ENCODE peak calls at places on chromosomes 7 and 10, in six cellular contexts. O, T, X, S, Z and G are unnamed samples. For H3K36me3, the result is how much of the 10 kb centered on the place peaks cover.

GRCh38 chr10:77162697-77163096 is 474.9 kb downstream of the KCNMA1 start:
- DNase-seq in Z (peak), S (no peak), O (peak), T (no peak), X (no peak), G (no peak)

GRCh38 chr10:80204193-80204714 is 1.1 kb downstream of the ANXA11 start:
- DNase-seq in S (no peak), T (peak), O (peak), Z (no peak), X (no peak), G (no peak)

GRCh38 chr7:79930604-79931003 is 204.0 kb upstream of the GNAI1 start:
- DNase-seq in S (no peak), Z (no peak), X (no peak), T (no peak), O (peak), G (no peak)

GRCh38 chr10:33260403-33261239 is 73.8 kb downstream of the NRP1 start:
- DNase-seq in Z (peak), T (no peak), O (peak), S (no peak), X (no peak), G (no peak)

GRCh38 chr10:71765176-71765906 is 8.0 kb downstream of the VSIR start:
- DNase-seq in Z (no peak), O (peak), T (no peak), S (no peak), X (no peak), G (no peak)

GRCh38 chr10:28432210-28432676 is 100.7 kb upstream of the WAC start:
- DNase-seq in S (peak), T (peak), O (peak), Z (peak), X (peak), G (peak)

GRCh38 chr10:23037561-23037960 is 57.8 kb upstream of the MSRB2 start:
- DNase-seq in T (no peak), Z (no peak), O (no peak), X (no peak), S (no peak), G (no peak)

GRCh38 chr10:73404690-73405089 is 9.2 kb downstream of the ANXA7 start:
- DNase-seq in O (no peak), Z (no peak), T (no peak), S (no peak), X (no peak), G (no peak)

GRCh38 chr10:110081914-110082313 is 74.1 kb downstream of the ADD3 start:
- DNase-seq in T (peak), O (peak), Z (peak), X (no peak), S (peak), G (no peak)

GRCh38 chr7:158951725-158952124 is 95.4 kb downstream of the DYNC2I1 start:
- DNase-seq in Z (no peak), S (no peak), T (no peak), X (no peak), O (no peak), G (no peak)
- H3K36me3 ChIP-seq in Z (under half), S (under half), T (under half), X (under half), O (under half), G (under half)

GRCh38 chr10:46524471-46525176 is 31.8 kb downstream of the GPRIN2 start:
- DNase-seq in T (no peak), Z (peak), X (peak), S (no peak), O (peak), G (peak)

GRCh38 chr10:46523881-46524470 is 32.5 kb downstream of the GPRIN2 start:
- DNase-seq in O (peak), Z (no peak), X (no peak), S (no peak), T (no peak), G (no peak)

GRCh38 chr10:46525824-46526681 is 30.4 kb downstream of the GPRIN2 start:
- DNase-seq in Z (no peak), X (no peak), S (no peak), O (peak), T (no peak), G (no peak)

GRCh38 chr10:46526682-46527038 is 29.8 kb downstream of the GPRIN2 start:
- DNase-seq in X (no peak), Z (no peak), O (peak), S (no peak), T (no peak), G (no peak)

DNA sequence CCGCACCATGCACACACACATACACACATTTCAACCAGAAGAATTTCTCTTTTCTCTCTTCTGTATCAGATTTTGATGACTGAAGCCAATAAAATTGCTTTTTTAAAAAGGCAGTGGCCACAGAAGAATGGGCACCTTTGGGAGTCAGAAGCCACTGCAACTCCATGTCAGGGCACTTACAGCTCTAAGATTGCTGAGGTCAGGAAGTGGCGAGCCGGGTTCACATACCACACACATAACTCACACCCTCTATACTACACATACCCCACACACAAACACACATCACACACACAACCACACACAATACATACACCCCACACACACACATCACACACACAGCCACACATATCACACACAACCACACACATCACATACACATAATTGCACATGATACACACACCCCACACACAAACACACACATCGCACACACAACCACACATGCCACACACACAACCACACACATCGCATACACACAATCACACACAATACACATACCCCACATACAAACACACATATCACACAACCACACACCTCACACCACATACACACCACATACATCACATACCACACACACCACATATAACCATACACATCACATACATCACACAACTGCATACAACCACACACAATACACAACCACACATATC is 31.2 kb downstream of the GPRIN2 start:
- DNase-seq in O (peak), S (no peak), X (no peak), Z (peak), T (no peak), G (no peak)
- H3K27ac ChIP-seq in O (peak), S (no peak), X (peak), Z (no peak), T (no peak), G (no peak)

DNA sequence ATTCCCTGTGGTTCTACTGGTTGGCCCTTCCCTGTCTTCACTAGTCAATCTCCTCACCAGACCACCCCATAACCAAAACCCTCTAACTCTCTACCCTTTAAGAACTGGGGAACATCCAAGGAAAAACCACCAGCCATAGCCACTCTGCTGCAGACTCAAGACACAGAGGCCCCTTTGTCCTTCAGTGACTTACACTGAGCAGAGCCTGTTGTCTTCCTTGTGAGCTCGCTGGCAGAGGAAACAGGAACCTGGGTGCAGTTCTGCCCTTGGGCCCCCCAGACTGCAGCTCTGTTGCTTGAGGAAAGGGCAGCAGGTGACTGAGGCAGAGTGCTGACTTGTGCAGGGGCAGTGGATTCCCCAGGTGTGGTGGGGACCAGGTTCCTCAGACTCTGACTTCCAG is 30.6 kb downstream of the ZC3HAV1 start:
- DNase-seq in O (no peak), X (no peak), T (no peak), Z (no peak), S (no peak), G (no peak)
- H3K36me3 ChIP-seq in O (under half), X (under half), T (under half), Z (under half), S (under half), G (half or more)

GRCh38 chr10:17219024-17219423 is 9.0 kb upstream of the VIM start:
- DNase-seq in O (peak), Z (no peak), X (no peak), S (no peak), T (no peak), G (no peak)
- H3K27ac ChIP-seq in O (peak), Z (no peak), X (peak), S (no peak), T (no peak), G (no peak)

GRCh38 chr10:131954356-131954965 is 27.3 kb downstream of the BNIP3 start:
- DNase-seq in O (no peak), Z (no peak), T (no peak), X (no peak), S (no peak), G (no peak)
- H3K36me3 ChIP-seq in O (under half), Z (under half), T (under half), X (under half), S (under half), G (half or more)

GRCh38 chr10:68230268-68230667 is 1.6 kb downstream of the ATOH7 start:
- DNase-seq in T (no peak), Z (no peak), S (no peak), X (no peak), O (no peak), G (no peak)
- H3K27ac ChIP-seq in T (no peak), Z (no peak), S (no peak), X (no peak), O (no peak), G (no peak)

GRCh38 chr10:38119038-38119437 is 24.9 kb downstream of the ZNF37A start:
- DNase-seq in Z (no peak), O (no peak), T (no peak), S (no peak), X (no peak), G (no peak)
- H3K36me3 ChIP-seq in Z (under half), O (under half), T (half or more), S (under half), X (half or more), G (under half)

GRCh38 chr7:117718116-117718515 is 155.1 kb downstream of the CTTNBP2 start:
- DNase-seq in X (no peak), S (no peak), T (no peak), Z (no peak), O (no peak), G (no peak)

GRCh38 chr7:117717341-117717740 is 155.9 kb downstream of the CTTNBP2 start:
- DNase-seq in Z (no peak), S (no peak), T (no peak), O (no peak), X (no peak), G (no peak)

GRCh38 chr7:117716707-117717294 is 156.4 kb downstream of the CTTNBP2 start:
- DNase-seq in X (no peak), Z (no peak), O (no peak), T (no peak), S (no peak), G (no peak)

GRCh38 chr7:117719377-117719776 is 153.9 kb downstream of the CTTNBP2 start:
- DNase-seq in X (no peak), T (no peak), O (no peak), Z (no peak), S (no peak), G (no peak)

DNA sequence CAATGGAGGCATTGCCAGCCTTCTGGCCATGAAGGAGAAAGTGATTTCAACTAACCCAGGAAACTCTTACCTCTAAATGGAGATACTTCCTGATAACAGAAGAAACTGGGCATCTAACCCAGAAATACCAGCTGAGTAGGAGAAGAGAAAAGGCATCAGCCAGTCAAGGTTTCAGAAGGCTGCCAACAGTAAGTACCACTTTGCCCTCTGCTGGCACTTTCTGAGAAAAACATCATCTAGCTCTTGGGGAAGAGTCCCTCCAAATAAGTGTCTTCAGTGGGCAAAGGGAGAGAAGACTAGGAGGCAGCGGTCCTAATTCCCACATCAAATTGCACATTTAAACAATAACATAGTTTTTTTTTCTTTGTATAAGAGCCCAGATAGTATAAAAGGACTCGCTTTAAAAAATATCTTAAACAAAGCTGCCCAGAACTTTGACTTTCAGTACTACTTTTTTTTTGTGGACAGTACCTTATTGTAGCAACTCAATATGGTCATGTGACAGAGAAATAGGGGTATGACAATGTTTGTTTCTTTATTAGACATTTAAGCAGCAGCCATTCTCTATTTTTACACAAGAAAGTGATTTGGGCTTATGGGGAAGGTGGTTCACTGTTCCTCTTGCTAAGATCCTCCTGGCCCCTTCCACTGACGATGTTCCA is 157.3 kb downstream of the CTTNBP2 start:
- DNase-seq in S (no peak), Z (peak), O (peak), X (peak), T (peak), G (no peak)
- H3K27ac ChIP-seq in S (no peak), Z (no peak), O (no peak), X (no peak), T (no peak), G (no peak)